ENCODE peak calls at places on chromosomes 16 and 17, in nine cellular contexts. L is kidney epithelial cell, H is heart right ventricle, W is thoracic aorta, T is left ventricle myocardium inferior, K is lung, Y is tibial artery, M is IMR-90, P is A673. O is an unnamed sample.

GRCh38 chr16:15769239-15769638 is 87.6 kb downstream of the MYH11 start:
- DNase-seq in L (no peak), H (no peak), W (no peak), T (no peak), K (no peak), Y (no peak), M (no peak), P (no peak), O (no peak)

GRCh38 chr16:74732951-74733350 is 32.3 kb upstream of the MLKL start:
- DNase-seq in L (no peak), H (no peak), W (no peak), T (no peak), K (no peak), Y (no peak), M (no peak), P (no peak), O (peak; percentile 36)

GRCh38 chr17:42378597-42379594 is 9.3 kb downstream of the STAT3 start:
- DNase-seq in L (no peak), H (peak; percentile 25), W (no peak), T (no peak), K (no peak), Y (no peak), M (peak; percentile 34), P (peak; percentile 11), O (no peak)

GRCh38 chr17:4789951-4790704 is 1.4 kb downstream of the GLTPD2 start:
- DNase-seq in L (no peak), H (peak; percentile 85), W (peak; percentile 57), T (peak; percentile 87), K (peak; percentile 80), Y (peak; percentile 77), M (peak; percentile 93), P (peak; percentile 84), O (peak; percentile 94)

GRCh38 chr17:77498875-77499698 is 358.3 kb downstream of the SEC14L1 start:
- DNase-seq in L (no peak), H (no peak), W (no peak), T (no peak), K (no peak), Y (no peak), M (no peak), P (no peak), O (no peak)

GRCh38 chr17:1976683-1977064 is 48.5 kb downstream of the RTN4RL1 start:
- DNase-seq in L (no peak), H (no peak), W (no peak), T (no peak), K (no peak), Y (no peak), M (no peak), P (no peak), O (no peak)

GRCh38 chr16:88866151-88866920 is at the start of gene PABPN1L:
- DNase-seq in L (no peak), H (no peak), W (no peak), T (no peak), K (no peak), Y (no peak), M (no peak), P (no peak), O (no peak)

GRCh38 chr16:75789237-75789636 is 62.9 kb upstream of the CPHXL start:
- DNase-seq in L (peak; percentile 1), H (peak; percentile 9), W (no peak), T (no peak), K (no peak), Y (no peak), M (peak; percentile 46), P (peak; percentile 66), O (no peak)

GRCh38 chr17:63440127-63440769 is 5.9 kb downstream of the CYB561 start:
- DNase-seq in L (no peak), H (no peak), W (no peak), T (no peak), K (no peak), Y (no peak), M (no peak), P (no peak), O (peak; percentile 56)

GRCh38 chr17:75227729-75228128 is 22.2 kb downstream of the NUP85 start:
- DNase-seq in L (no peak), H (no peak), W (no peak), T (no peak), K (no peak), Y (no peak), M (no peak), P (no peak), O (no peak)

GRCh38 chr17:75228305-75228704 is 22.8 kb downstream of the NUP85 start:
- DNase-seq in L (no peak), H (no peak), W (no peak), T (no peak), K (peak; percentile 47), Y (peak; percentile 47), M (no peak), P (no peak), O (no peak)

GRCh38 chr17:75219815-75220214 is 14.3 kb downstream of the NUP85 start:
- DNase-seq in L (no peak), H (no peak), W (no peak), T (no peak), K (no peak), Y (no peak), M (no peak), P (no peak), O (no peak)

GRCh38 chr17:75228847-75229246 is 23.4 kb downstream of the NUP85 start:
- DNase-seq in L (no peak), H (no peak), W (no peak), T (no peak), K (peak; percentile 59), Y (peak; percentile 47), M (no peak), P (no peak), O (no peak)

GRCh38 chr17:75224983-75225382 is 19.5 kb downstream of the NUP85 start:
- DNase-seq in L (no peak), H (no peak), W (no peak), T (no peak), K (no peak), Y (no peak), M (no peak), P (no peak), O (no peak)
- H3K36me3 ChIP-seq in L (peaks cover 2% of the 10 kb centered on the region), H (peaks cover 99% of the 10 kb centered on the region), W (peaks cover 29% of the 10 kb centered on the region), T (peaks cover 81% of the 10 kb centered on the region), K (peaks cover 16% of the 10 kb centered on the region), Y (peaks cover 29% of the 10 kb centered on the region), M (peaks cover 45% of the 10 kb centered on the region), P (peaks cover 64% of the 10 kb centered on the region), O (peaks cover 13% of the 10 kb centered on the region)

GRCh38 chr16:3038256-3038655 is 1.5 kb upstream of the BICDL2 start:
- DNase-seq in L (no peak), H (no peak), W (no peak), T (no peak), K (peak; percentile 68), Y (no peak), M (no peak), P (no peak), O (peak; percentile 87)

GRCh38 chr16:3035289-3035971 is 1.3 kb downstream of the BICDL2 start:
- DNase-seq in L (no peak), H (no peak), W (no peak), T (no peak), K (no peak), Y (no peak), M (no peak), P (no peak), O (peak; percentile 90)

GRCh38 chr16:3036726-3037315 is at the start of gene BICDL2:
- DNase-seq in L (no peak), H (no peak), W (no peak), T (no peak), K (no peak), Y (no peak), M (no peak), P (no peak), O (peak; percentile 89)

GRCh38 chr16:3038896-3039295 is 2.2 kb upstream of the BICDL2 start:
- DNase-seq in L (no peak), H (no peak), W (no peak), T (no peak), K (no peak), Y (no peak), M (no peak), P (no peak), O (no peak)

GRCh38 chr16:3035972-3036725 is 595 bp downstream of the BICDL2 start:
- DNase-seq in L (no peak), H (no peak), W (no peak), T (no peak), K (no peak), Y (no peak), M (no peak), P (no peak), O (peak; percentile 72)
- H3K4me3 ChIP-seq in L (peak overlapping the region; percentile 17), H (no peak overlapping the region), W (peak overlapping the region; percentile 31), T (peak overlapping the region; percentile 32), K (peak overlapping the region; percentile 12), Y (peak overlapping the region; percentile 4), M (no peak overlapping the region), P (no peak overlapping the region), O (peak overlapping the region; percentile 27)

DNA sequence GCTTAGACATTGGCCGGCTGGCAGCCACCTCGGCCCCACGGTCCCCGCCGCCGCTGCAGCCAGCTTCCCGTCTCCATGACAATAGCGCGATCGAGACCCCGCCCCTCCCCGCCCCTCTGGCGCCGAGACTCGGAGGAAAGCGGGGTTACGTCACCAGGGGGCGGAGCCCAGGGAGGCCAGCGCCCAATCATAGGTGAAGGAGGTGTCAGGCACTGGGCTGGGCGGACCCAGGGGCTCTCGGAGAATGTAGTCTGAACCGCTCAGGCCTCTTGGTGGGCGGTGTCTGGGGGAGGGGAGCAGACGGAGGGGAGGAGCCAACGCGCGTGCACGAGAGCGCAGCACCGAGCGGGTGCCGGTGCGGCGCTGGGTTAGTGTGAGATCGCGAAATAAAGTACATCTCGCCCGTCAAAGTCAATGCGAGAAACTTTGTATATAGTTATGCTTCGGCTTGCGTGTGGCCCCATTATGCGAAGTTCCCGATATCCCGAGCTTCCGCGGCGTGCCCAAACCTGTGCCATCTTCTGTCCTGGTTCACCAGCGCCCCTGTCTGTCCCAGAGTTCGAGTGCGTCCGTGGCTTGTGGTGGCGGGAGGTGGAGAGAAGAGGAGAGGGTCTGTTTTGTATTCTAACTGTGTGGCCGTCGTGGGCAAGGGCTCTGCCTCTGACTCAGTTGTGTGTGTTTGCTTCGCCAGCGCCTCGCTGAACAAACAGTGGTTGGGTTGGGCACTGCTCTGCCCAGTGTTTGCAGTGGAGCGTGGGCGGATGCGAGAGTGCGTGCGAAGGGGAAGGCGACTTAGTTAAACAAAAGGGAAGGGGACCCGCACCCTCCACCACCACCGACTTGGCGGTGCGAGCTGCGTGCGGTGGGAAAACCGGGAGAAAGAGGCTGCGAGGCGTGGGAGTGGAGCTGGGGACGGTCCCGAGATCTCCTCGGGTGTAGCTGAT is 1.3 kb upstream of the IRX5 start:
- DNase-seq in L (peak; percentile 87), H (peak; percentile 100), W (peak; percentile 98), T (peak; percentile 100), K (peak; percentile 99), Y (peak; percentile 99), M (peak; percentile 94), P (peak; percentile 99), O (peak; percentile 99)
- H3K27me3 ChIP-seq in L (peaks cover 24% of the 10 kb centered on the region), H (no peaks in the 10 kb centered on the region), W (no peaks in the 10 kb centered on the region), T (peaks cover 58% of the 10 kb centered on the region), K (no peaks in the 10 kb centered on the region), Y (no peaks in the 10 kb centered on the region), M (peaks cover 38% of the 10 kb centered on the region), P (no peaks in the 10 kb centered on the region), O (peaks cover 57% of the 10 kb centered on the region)

GRCh38 chr17:8494021-8494420 is 58.3 kb downstream of the NDEL1 start:
- DNase-seq in L (no peak), H (no peak), W (no peak), T (no peak), K (no peak), Y (no peak), M (no peak), P (no peak), O (no peak)
- H3K36me3 ChIP-seq in L (no peaks in the 10 kb centered on the region), H (peaks cover 98% of the 10 kb centered on the region), W (peaks cover 88% of the 10 kb centered on the region), T (peaks cover 83% of the 10 kb centered on the region), K (peaks cover 19% of the 10 kb centered on the region), Y (peaks cover 94% of the 10 kb centered on the region), M (peaks cover 57% of the 10 kb centered on the region), P (peaks cover 78% of the 10 kb centered on the region), O (no peaks in the 10 kb centered on the region)

O was measured in pancreas.